ENCODE peak calls at places on chromosome X, in seven cellular contexts. B, N, D, K, J, L and Z are unnamed samples.

GRCh38 chrX:44235534-44235933 is 107.9 kb downstream of the EFHC2 start:
- DNase-seq in K (no peak), J (no peak), D (no peak), L (no peak), B (no peak), N (no peak), Z (no peak)

GRCh38 chrX:120769576-120770341 is 105.9 kb downstream of the CT47B1 start:
- DNase-seq in B (no peak), D (peak), N (no peak), J (no peak), L (no peak), K (no peak), Z (peak)

GRCh38 chrX:20267599-20267923 is 852 bp upstream of the RPS6KA3 start:
- DNase-seq in L (no peak), N (no peak), K (no peak), B (no peak), J (no peak), D (peak), Z (no peak)

GRCh38 chrX:11464360-11464759 is 171.1 kb downstream of the AMELX start:
- DNase-seq in B (no peak), L (no peak), K (no peak), J (no peak), N (no peak), D (no peak), Z (peak)

GRCh38 chrX:106903856-106904528 is 851 bp upstream of the RIPPLY1 start:
- DNase-seq in K (no peak), L (no peak), J (no peak), D (no peak), B (no peak), N (no peak), Z (no peak)

GRCh38 chrX:71650333-71650969 is 16.9 kb upstream of the LOC101059915 start:
- DNase-seq in D (peak), B (no peak), K (no peak), N (no peak), L (peak), J (no peak), Z (peak)

GRCh38 chrX:10015711-10016515 is 48.8 kb downstream of the CLDN34 start:
- DNase-seq in K (no peak), L (no peak), N (no peak), J (peak), D (peak), B (no peak), Z (peak)

GRCh38 chrX:139077303-139078131 is 366.0 kb upstream of the FGF13 start:
- DNase-seq in L (no peak), J (no peak), B (no peak), N (no peak), K (no peak), D (no peak), Z (no peak)

GRCh38 chrX:140744085-140744484 is 34.5 kb downstream of the LINC00632 start:
- DNase-seq in J (no peak), D (no peak), B (no peak), L (no peak), N (no peak), K (no peak), Z (no peak)

GRCh38 chrX:103817502-103817901 is 14.6 kb downstream of the RAB9B start:
- DNase-seq in N (peak), D (peak), B (no peak), L (no peak), K (no peak), J (no peak), Z (peak)

GRCh38 chrX:123108513-123109427 is 75.3 kb upstream of the GRIA3 start:
- DNase-seq in K (no peak), B (no peak), N (no peak), L (no peak), D (no peak), J (no peak), Z (no peak)

GRCh38 chrX:13716455-13716854 is 18.0 kb downstream of the TRAPPC2 start:
- DNase-seq in J (no peak), K (no peak), D (no peak), N (no peak), B (no peak), L (no peak), Z (no peak)

GRCh38 chrX:74922922-74923321 is 2.3 kb downstream of the NEXMIF start:
- DNase-seq in J (no peak), B (no peak), N (no peak), K (no peak), D (no peak), L (no peak), Z (no peak)

GRCh38 chrX:132218100-132218807 is 993 bp downstream of the RAP2C start:
- DNase-seq in B (peak), J (peak), L (peak), K (peak), D (peak), N (peak), Z (peak)
- TF ChIP-seq POLR2A in B (no peak), J (no peak), L (peak), K (peak), D (peak), N (no peak), Z (peak)

GRCh38 chrX:23742174-23742692 is 843 bp downstream of the ACOT9 start:
- DNase-seq in L (peak), N (peak), B (peak), J (peak), D (peak), K (no peak), Z (peak)

GRCh38 chrX:23745786-23746185 is 2.7 kb upstream of the ACOT9 start:
- DNase-seq in J (no peak), D (peak), N (no peak), B (no peak), K (no peak), L (no peak), Z (no peak)

GRCh38 chrX:23737413-23737812 is 5.7 kb downstream of the ACOT9 start:
- DNase-seq in J (no peak), B (no peak), L (no peak), K (no peak), D (no peak), N (no peak), Z (no peak)

DNA sequence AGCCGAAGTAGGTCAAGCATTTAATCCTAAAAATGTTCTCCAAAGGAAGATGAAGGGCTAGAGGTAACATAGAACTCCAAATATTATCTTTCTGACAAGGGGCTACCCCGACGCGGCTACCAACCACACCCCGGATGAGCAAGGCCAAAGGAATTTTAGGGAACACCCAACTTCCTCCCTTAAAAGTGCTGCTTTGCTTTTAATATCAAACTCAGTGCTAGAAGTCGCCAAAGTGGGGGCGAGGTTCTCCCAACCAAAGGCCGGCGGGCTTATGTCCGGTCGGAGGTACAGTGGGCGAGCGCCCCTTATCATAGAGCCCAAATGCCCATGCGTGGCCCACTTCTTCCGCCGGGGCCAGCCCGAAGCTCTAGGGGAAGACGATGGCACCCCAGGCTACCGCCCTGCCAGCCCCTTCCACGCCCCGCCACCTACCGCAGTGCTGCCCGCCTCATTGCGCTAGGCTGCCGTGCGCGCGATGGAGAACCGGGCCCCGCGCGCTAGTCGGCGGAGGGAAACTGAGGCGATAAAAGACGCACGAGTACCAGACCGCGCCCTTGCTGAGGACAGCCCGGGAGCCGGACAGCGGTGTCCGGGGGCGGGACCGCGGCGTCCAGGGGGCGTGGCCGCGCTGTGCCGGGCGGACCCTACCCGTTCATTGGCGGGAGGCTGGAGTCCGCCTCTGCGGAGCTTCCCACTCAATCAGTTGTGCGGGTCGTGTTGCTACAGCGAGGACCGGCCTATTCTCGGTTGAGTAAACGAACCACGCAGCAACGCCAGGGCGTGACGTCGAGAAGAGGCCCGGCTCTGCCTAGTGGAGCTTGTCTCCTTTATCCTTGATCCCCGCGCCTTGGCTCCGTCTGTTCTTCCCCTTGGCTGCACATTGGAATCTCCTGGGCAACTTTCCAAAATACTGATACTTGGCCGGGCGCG is at the start of gene ACOT9:
- DNase-seq in B (peak), K (peak), L (peak), D (peak), J (peak), N (peak), Z (peak)
- TF ChIP-seq POLR2A in B (no peak), K (peak), L (peak), D (peak), J (peak), N (no peak), Z (no peak)

GRCh38 chrX:34656842-34657780 is at the start of gene TMEM47:
- DNase-seq in B (peak), L (peak), D (peak), N (peak), K (peak), J (peak), Z (peak)
- TF ChIP-seq POLR2A in B (no peak), L (no peak), D (peak), N (peak), K (no peak), J (peak), Z (no peak)

GRCh38 chrX:47831788-47832187 is 4.9 kb upstream of the ZNF81 start:
- DNase-seq in K (no peak), D (peak), N (peak), L (peak), B (peak), J (no peak), Z (peak)

GRCh38 chrX:47840106-47840505 is 3.4 kb downstream of the ZNF81 start:
- DNase-seq in K (no peak), N (no peak), L (no peak), D (no peak), J (no peak), B (no peak), Z (no peak)

GRCh38 chrX:47838361-47838760 is 1.7 kb downstream of the ZNF81 start:
- DNase-seq in K (no peak), L (no peak), D (no peak), B (no peak), J (no peak), N (no peak), Z (no peak)

GRCh38 chrX:47836164-47837072 is at the start of gene ZNF81:
- DNase-seq in N (peak), K (peak), D (peak), L (peak), B (peak), J (peak), Z (peak)
- TF ChIP-seq POLR2A in N (peak), K (peak), D (peak), L (peak), B (no peak), J (no peak), Z (peak)

GRCh38 chrX:154369453-154370299 is 4.8 kb downstream of the FLNA start:
- DNase-seq in D (peak), J (peak), K (no peak), L (peak), B (no peak), N (peak), Z (peak)
- TF ChIP-seq POLR2A in D (peak), J (peak), K (no peak), L (no peak), B (no peak), N (no peak), Z (no peak)

GRCh38 chrX:130287071-130287770 is 18.5 kb upstream of the ZNF280C start:
- DNase-seq in L (no peak), B (no peak), D (no peak), K (no peak), N (no peak), J (no peak), Z (no peak)

GRCh38 chrX:130280901-130281300 is 12.2 kb upstream of the ZNF280C start:
- DNase-seq in B (no peak), L (no peak), D (no peak), K (no peak), J (no peak), N (no peak), Z (no peak)

GRCh38 chrX:130282151-130282550 is 13.5 kb upstream of the ZNF280C start:
- DNase-seq in L (no peak), J (no peak), B (no peak), N (no peak), K (no peak), D (no peak), Z (no peak)

GRCh38 chrX:130285069-130285620 is 16.4 kb upstream of the ZNF280C start:
- DNase-seq in D (no peak), K (no peak), B (no peak), N (no peak), L (no peak), J (no peak), Z (no peak)

GRCh38 chrX:130285710-130286109 is 17.0 kb upstream of the ZNF280C start:
- DNase-seq in D (no peak), N (no peak), B (no peak), L (no peak), J (no peak), K (no peak), Z (no peak)
- TF ChIP-seq POLR2A in D (no peak), N (no peak), B (no peak), L (no peak), J (no peak), K (no peak), Z (no peak)